ENCODE peak calls at places on chromosomes 12 and 14, in four cellular contexts. K is CD4-positive, CD25-positive, alpha-beta regulatory T cell; R is SK-N-SH; V is ovary. Y is an unnamed sample.
A peak's percentile ranks its signal among the peaks of the same experiment; 100 is the strongest.

GRCh38 chr12:6534914-6535696 is 788 bp downstream of the GAPDH start:
- DNase-seq in K (peak; percentile 81), R (peak; percentile 81), V (peak; percentile 74), Y (peak; percentile 89)

GRCh38 chr14:52329678-52330376 is 15.7 kb downstream of the PTGER2 start:
- DNase-seq in K (no peak), R (no peak), V (no peak), Y (no peak)

GRCh38 chr14:58272589-58273372 is 25.6 kb upstream of the ARID4A start:
- DNase-seq in K (no peak), R (no peak), V (no peak), Y (no peak)

GRCh38 chr14:50117456-50117855 is 1.1 kb upstream of the VCPKMT start:
- DNase-seq in K (no peak), R (no peak), V (no peak), Y (no peak)

GRCh38 chr12:1972260-1972659 is 32.0 kb downstream of the DCP1B start:
- DNase-seq in K (no peak), R (no peak), V (no peak), Y (no peak)

GRCh38 chr12:51865757-51866270 is 17.3 kb upstream of the FIGNL2 start:
- DNase-seq in K (no peak), R (peak; percentile 60), V (no peak), Y (peak; percentile 14)

GRCh38 chr14:71138236-71139057 is 231.2 kb downstream of the PCNX1 start:
- DNase-seq in K (no peak), R (no peak), V (no peak), Y (no peak)

GRCh38 chr14:67819563-67820411 is at the start of gene RAD51B:
- DNase-seq in K (peak; percentile 91), R (peak; percentile 82), V (peak; percentile 86), Y (peak; percentile 94)

GRCh38 chr14:31439554-31439953 is 17.8 kb downstream of the DTD2 start:
- DNase-seq in K (no peak), R (no peak), V (no peak), Y (no peak)

GRCh38 chr14:69344171-69344570 is 53.9 kb downstream of the ERH start:
- DNase-seq in K (no peak), R (no peak), V (no peak), Y (no peak)

GRCh38 chr12:10101042-10101579 is 2.3 kb upstream of the CLEC1A start:
- DNase-seq in K (no peak), R (peak; percentile 14), V (no peak), Y (peak; percentile 63)

GRCh38 chr14:54735424-54735823 is 167.2 kb downstream of the GCH1 start:
- DNase-seq in K (no peak), R (no peak), V (no peak), Y (no peak)

GRCh38 chr12:179131-179884 is 34.6 kb downstream of the SLC6A12 start:
- DNase-seq in K (no peak), R (no peak), V (no peak), Y (no peak)

GRCh38 chr12:94109154-94109553 is 39.2 kb upstream of the PLXNC1 start:
- DNase-seq in K (peak; percentile 33), R (no peak), V (no peak), Y (no peak)

GRCh38 chr12:68479261-68479581 is 131.5 kb upstream of the RAP1B start:
- DNase-seq in K (no peak), R (peak; percentile 32), V (no peak), Y (no peak)

GRCh38 chr12:113359939-113360748 is 1.8 kb downstream of the PLBD2 start:
- DNase-seq in K (no peak), R (peak; percentile 64), V (no peak), Y (peak; percentile 55)

GRCh38 chr12:56212360-56212759 is 9.4 kb downstream of the RNF41 start:
- DNase-seq in K (no peak), R (no peak), V (no peak), Y (no peak)

GRCh38 chr12:59459966-59460365 is 135.9 kb upstream of the SLC16A7 start:
- DNase-seq in K (no peak), R (no peak), V (no peak), Y (no peak)

GRCh38 chr12:124720687-124721500 is 142.8 kb downstream of the SCARB1 start:
- DNase-seq in K (no peak), R (peak; percentile 83), V (no peak), Y (peak; percentile 83)

GRCh38 chr12:51202650-51203198 is 15.1 kb downstream of the POU6F1 start:
- DNase-seq in K (no peak), R (no peak), V (no peak), Y (no peak)

DNA sequence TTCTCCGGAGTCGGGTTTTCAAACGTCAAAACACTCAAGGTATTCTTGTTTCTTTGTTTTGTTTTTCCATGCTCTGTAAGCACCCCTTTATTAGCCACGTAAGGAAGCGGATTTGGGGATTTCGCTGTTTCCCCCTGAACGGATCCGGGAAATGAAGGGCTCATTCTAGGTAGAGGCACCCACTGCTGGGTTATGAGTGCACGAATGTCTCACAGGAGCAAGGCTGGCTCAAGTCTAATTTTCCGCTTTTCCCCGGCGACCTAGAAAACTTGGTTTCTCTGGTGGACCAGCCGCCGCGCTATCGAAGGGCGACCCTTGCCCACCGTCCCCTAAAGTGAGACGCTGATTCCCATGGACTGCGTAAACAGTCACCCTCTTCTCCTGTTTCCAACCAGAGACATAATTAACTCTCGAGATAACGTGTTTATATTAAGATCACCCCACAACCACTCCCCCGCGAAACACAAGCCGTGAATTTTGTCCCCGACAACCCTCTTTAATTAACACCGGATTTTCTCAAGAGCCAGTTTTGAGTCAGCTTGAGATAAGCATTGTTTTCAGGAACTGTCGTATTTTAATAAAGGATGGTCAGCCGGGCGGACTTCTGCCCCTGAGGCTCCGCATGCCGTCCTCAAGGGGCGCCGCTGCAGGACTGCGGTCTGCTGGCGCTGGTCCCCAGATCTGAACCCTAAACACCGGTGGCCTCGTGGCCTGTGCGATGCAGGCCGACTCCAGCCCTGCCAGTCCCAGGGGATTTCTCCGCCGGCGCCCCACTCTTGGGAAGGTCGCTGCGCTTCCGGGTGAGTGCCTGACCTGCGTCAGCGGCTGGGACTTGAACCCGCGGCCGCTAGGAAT is 523 bp upstream of the ABCC9 start:
- DNase-seq in K (no peak), R (peak; percentile 33), V (peak; percentile 75), Y (peak; percentile 77)
- H3K4me3 ChIP-seq in K (peak overlapping the region; percentile 23), R (peak overlapping the region; percentile 26), V (peak overlapping the region; percentile 50), Y (peak overlapping the region; percentile 75)

DNA sequence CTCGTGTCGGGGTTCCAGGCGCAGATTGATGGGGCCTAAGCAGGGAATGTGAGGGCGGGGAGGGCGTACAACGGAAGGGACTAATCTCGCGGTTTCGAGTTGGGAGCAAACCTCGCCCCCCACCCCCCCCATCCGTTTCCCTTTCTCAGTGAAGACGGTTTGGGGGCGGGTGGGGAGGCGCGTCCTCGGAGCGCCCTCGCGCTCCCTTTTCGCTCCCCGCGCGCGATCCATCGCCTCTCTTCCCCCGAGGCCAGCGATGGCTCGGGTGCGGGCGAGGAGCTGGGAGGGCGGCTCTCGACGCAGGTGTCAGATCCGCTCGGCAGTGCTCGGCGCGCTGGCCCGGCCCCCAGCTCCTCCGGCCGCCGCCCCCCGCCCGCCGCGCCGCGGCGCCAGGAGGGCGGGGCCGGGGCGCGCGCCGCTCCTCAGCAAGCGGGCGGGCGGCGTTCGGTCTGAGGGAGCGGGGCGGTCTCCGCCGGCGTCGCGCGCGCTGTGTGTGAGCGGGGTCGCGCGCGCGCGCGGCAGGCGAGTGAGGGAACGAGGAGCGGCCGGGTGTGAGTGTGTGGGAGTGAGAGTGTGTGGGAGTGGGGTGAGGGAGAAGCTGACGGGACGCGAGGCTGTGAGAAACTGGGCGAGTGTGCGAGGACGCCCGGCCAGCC is at the start of gene RIMKLB:
- DNase-seq in K (peak; percentile 70), R (peak; percentile 93), V (peak; percentile 91), Y (peak; percentile 95)
- H3K4me1 ChIP-seq in K (peaks cover 12% of the 10 kb centered on the region), R (peaks cover 9% of the 10 kb centered on the region), V (peaks cover 3% of the 10 kb centered on the region), Y (peaks cover 3% of the 10 kb centered on the region)

DNA sequence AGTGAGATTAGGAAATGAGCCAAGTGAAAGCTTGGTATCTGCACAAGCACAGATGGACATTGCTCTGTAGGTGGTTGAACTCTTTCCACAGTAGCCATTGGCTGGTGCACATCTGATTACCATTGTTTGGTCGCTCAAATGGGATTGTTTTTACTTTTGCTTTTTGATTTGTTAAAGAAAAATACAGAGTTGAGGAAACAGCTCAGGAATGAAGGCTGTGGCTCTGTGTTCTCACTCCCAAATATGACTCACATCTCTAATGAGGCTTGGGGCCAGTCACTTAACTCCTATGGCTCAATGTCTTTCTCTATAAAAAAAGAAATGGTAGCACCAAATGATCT is 241.3 kb downstream of the BMP4 start:
- DNase-seq in K (no peak), R (no peak), V (no peak), Y (no peak)
- H3K27ac ChIP-seq in K (no peak overlapping the region), R (no peak overlapping the region), V (no peak overlapping the region), Y (peak overlapping the region; percentile 34)

GRCh38 chr12:14390885-14391530 is 25.5 kb downstream of the ATF7IP start:
- DNase-seq in K (peak; percentile 65), R (no peak), V (no peak), Y (no peak)
- H3K4me3 ChIP-seq in K (peak overlapping the region; percentile 81), R (no peak overlapping the region), V (no peak overlapping the region), Y (no peak overlapping the region)

GRCh38 chr12:110726708-110727369 is 15.9 kb downstream of the PPP1CC start:
- DNase-seq in K (no peak), R (no peak), V (no peak), Y (no peak)
- H3K4me1 ChIP-seq in K (peaks cover 30% of the 10 kb centered on the region), R (no peaks in the 10 kb centered on the region), V (peaks cover 2% of the 10 kb centered on the region), Y (no peaks in the 10 kb centered on the region)

GRCh38 chr14:72439707-72440106 is 454.2 kb downstream of the DPF3 start:
- DNase-seq in K (peak; percentile 84), R (no peak), V (no peak), Y (no peak)

GRCh38 chr14:72444701-72445100 is 449.2 kb downstream of the DPF3 start:
- DNase-seq in K (no peak), R (no peak), V (no peak), Y (no peak)

GRCh38 chr14:72448212-72448611 is 445.7 kb downstream of the DPF3 start:
- DNase-seq in K (no peak), R (no peak), V (no peak), Y (no peak)

GRCh38 chr14:72443256-72443655 is 450.6 kb downstream of the DPF3 start:
- DNase-seq in K (no peak), R (no peak), V (no peak), Y (no peak)

DNA sequence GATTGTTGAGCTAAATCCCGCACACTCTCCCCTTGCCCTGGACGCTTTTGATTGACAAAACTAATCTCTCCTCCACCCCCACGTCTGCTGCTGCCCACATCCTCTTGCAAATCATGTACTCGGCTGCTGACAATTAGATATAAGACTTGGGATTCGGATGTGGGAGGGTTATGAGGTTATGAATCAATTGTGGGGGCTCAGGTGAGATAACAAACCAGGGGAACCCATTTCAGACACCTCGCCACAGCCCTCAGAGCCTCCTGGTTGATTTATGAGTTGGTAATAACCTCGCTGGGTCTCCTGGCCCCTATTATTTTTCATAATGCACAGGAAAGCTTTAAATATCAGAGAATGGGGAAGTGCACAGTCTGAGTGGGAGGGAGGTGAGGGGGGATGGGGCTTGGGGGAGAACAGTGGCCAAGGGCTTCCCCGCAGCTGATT is 449.9 kb downstream of the DPF3 start:
- DNase-seq in K (peak; percentile 86), R (no peak), V (no peak), Y (no peak)
- H3K27ac ChIP-seq in K (peak overlapping the region; percentile 16), R (no peak overlapping the region), V (no peak overlapping the region), Y (no peak overlapping the region)